ENCODE peak calls at places on chromosomes 16 and 17, in five cellular contexts. Q is A172, A is type B pancreatic cell, S is anterior cingulate cortex, P is AML-193. W is an unnamed sample.

GRCh38 chr16:53968454-53968853 is 264.5 kb downstream of the FTO start:
- DNase-seq in P (no peak), A (no peak), S (no peak), Q (no peak), W (no peak)

GRCh38 chr17:78034429-78035091 is 76.1 kb downstream of the TNRC6C start:
- DNase-seq in Q (peak), S (no peak), P (no peak), A (no peak), W (no peak)

GRCh38 chr17:74842146-74842598 is 17.5 kb downstream of the GRIN2C start:
- DNase-seq in S (no peak), P (no peak), A (no peak), Q (no peak), W (no peak)

GRCh38 chr16:53089434-53090270 is 34.9 kb downstream of the CHD9 start:
- DNase-seq in P (no peak), S (peak), Q (peak), A (no peak), W (no peak)

GRCh38 chr17:32479074-32479617 is 7.6 kb upstream of the CDK5R1 start:
- DNase-seq in P (no peak), Q (no peak), A (no peak), S (no peak), W (no peak)

GRCh38 chr17:68627956-68628355 is 26.8 kb upstream of the FAM20A start:
- DNase-seq in S (no peak), Q (no peak), A (no peak), P (no peak), W (no peak)

GRCh38 chr17:65131946-65132345 is 5.2 kb upstream of the RGS9 start:
- DNase-seq in P (no peak), A (no peak), Q (peak), S (no peak), W (no peak)

GRCh38 chr16:3578121-3578520 is 918 bp upstream of the NLRC3 start:
- DNase-seq in P (no peak), S (no peak), A (no peak), Q (no peak), W (no peak)

GRCh38 chr17:66739553-66739952 is 95.4 kb upstream of the CACNG5 start:
- DNase-seq in S (no peak), P (no peak), A (no peak), Q (no peak), W (no peak)

GRCh38 chr16:68732068-68732680 is 4.9 kb upstream of the CDH1 start:
- DNase-seq in S (no peak), A (no peak), P (no peak), Q (peak), W (no peak)

GRCh38 chr16:66944054-66944441 is 8.7 kb downstream of the CES2 start:
- DNase-seq in A (no peak), S (no peak), Q (no peak), P (no peak), W (no peak)

GRCh38 chr16:5044011-5044540 is 10.3 kb upstream of the NAGPA start:
- DNase-seq in Q (no peak), P (no peak), A (no peak), S (no peak), W (no peak)

GRCh38 chr17:48453447-48453846 is 23.4 kb upstream of the SKAP1 start:
- DNase-seq in Q (no peak), P (no peak), S (no peak), A (no peak), W (no peak)

GRCh38 chr16:89374393-89374948 is 115.9 kb downstream of the ANKRD11 start:
- DNase-seq in S (peak), Q (no peak), P (no peak), A (no peak), W (peak)

GRCh38 chr17:1568950-1569810 is 6.6 kb upstream of the PITPNA start:
- DNase-seq in Q (no peak), S (no peak), A (no peak), P (no peak), W (no peak)

GRCh38 chr16:1155353-1156110 is 2.6 kb downstream of the CACNA1H start:
- DNase-seq in A (no peak), P (no peak), Q (no peak), S (no peak), W (no peak)

GRCh38 chr17:15907290-15907689 is 37.6 kb upstream of the ADORA2B start:
- DNase-seq in Q (no peak), S (no peak), P (no peak), A (no peak), W (no peak)

GRCh38 chr16:68764866-68765265 is 27.8 kb downstream of the CDH1 start:
- DNase-seq in Q (no peak), P (no peak), S (no peak), A (no peak), W (no peak)

GRCh38 chr16:82082543-82083244 is 47.6 kb downstream of the HSD17B2 start:
- DNase-seq in A (no peak), Q (peak), P (no peak), S (no peak), W (no peak)

GRCh38 chr16:56226840-56227525 is 35.7 kb downstream of the GNAO1 start:
- DNase-seq in S (no peak), Q (no peak), P (no peak), A (no peak), W (no peak)

GRCh38 chr16:88064889-88065746 is 113.9 kb downstream of the BANP start:
- DNase-seq in S (no peak), P (no peak), A (no peak), Q (no peak), W (no peak)

GRCh38 chr17:34397265-34397664 is 34.2 kb upstream of the CCL1 start:
- DNase-seq in A (no peak), Q (no peak), P (no peak), S (no peak), W (no peak)